ENCODE peak calls at places on chromosomes 3 and 15, in five cellular contexts. U, R, H, V and J are unnamed samples.

GRCh38 chr3:138180375-138181029 is 5.8 kb upstream of the DBR1 start:
- DNase-seq in V (no peak), R (peak; percentile 28), H (no peak), U (no peak), J (peak; percentile 61)

GRCh38 chr3:159928071-159928491 is 60.6 kb upstream of the IL12A start:
- DNase-seq in V (no peak), H (no peak), U (no peak), R (no peak), J (peak; percentile 11)

GRCh38 chr15:31347067-31347975 is 20.7 kb downstream of the KLF13 start:
- DNase-seq in H (no peak), U (no peak), V (peak; percentile 49), R (no peak), J (no peak)

GRCh38 chr15:81281176-81281735 is 42.7 kb downstream of the STARD5 start:
- DNase-seq in V (no peak), U (no peak), R (no peak), H (no peak), J (no peak)

GRCh38 chr15:43220991-43221403 is at the start of gene EPB42:
- DNase-seq in V (no peak), U (no peak), H (no peak), R (no peak), J (no peak)

GRCh38 chr15:48875241-48875640 is 2.7 kb upstream of the EID1 start:
- DNase-seq in H (no peak), R (no peak), U (no peak), V (no peak), J (no peak)

GRCh38 chr3:115401891-115402501 is 221.3 kb upstream of the GAP43 start:
- DNase-seq in R (no peak), V (no peak), H (no peak), U (peak; percentile 33), J (peak; percentile 49)

GRCh38 chr15:93179072-93179471 is 90.1 kb upstream of the RGMA start:
- DNase-seq in R (peak; percentile 63), U (no peak), V (peak; percentile 79), H (peak; percentile 39), J (peak; percentile 26)

GRCh38 chr3:41893977-41894376 is 67.9 kb downstream of the ULK4 start:
- DNase-seq in H (no peak), V (no peak), R (peak; percentile 37), U (no peak), J (peak; percentile 65)

GRCh38 chr3:28716939-28717338 is 368.3 kb upstream of the AZI2 start:
- DNase-seq in H (no peak), V (no peak), U (no peak), R (no peak), J (no peak)

GRCh38 chr3:158471639-158472294 is 99.2 kb upstream of the MLF1 start:
- DNase-seq in H (no peak), R (no peak), V (no peak), U (peak; percentile 85), J (peak; percentile 68)

GRCh38 chr3:112718516-112718915 is 77.6 kb upstream of the CCDC80 start:
- DNase-seq in V (no peak), H (no peak), R (no peak), U (no peak), J (peak; percentile 30)

GRCh38 chr15:35738370-35738769 is 192.4 kb upstream of the DPH6 start:
- DNase-seq in U (no peak), R (no peak), V (no peak), H (no peak), J (peak; percentile 72)

GRCh38 chr3:122691195-122691594 is 10.6 kb downstream of the PARP14 start:
- DNase-seq in H (no peak), U (peak; percentile 29), R (no peak), V (no peak), J (peak; percentile 66)

GRCh38 chr3:189109145-189109544 is 62.6 kb upstream of the TPRG1 start:
- DNase-seq in V (no peak), R (no peak), U (no peak), H (no peak), J (no peak)

GRCh38 chr3:53187430-53187829 is 26.4 kb downstream of the PRKCD start:
- DNase-seq in R (no peak), H (no peak), V (no peak), U (no peak), J (no peak)

GRCh38 chr15:31267161-31268107 is 59.2 kb upstream of the KLF13 start:
- DNase-seq in H (no peak), R (peak; percentile 20), V (no peak), U (no peak), J (no peak)

GRCh38 chr3:115688408-115688807 is 65.1 kb downstream of the GAP43 start:
- DNase-seq in R (no peak), H (no peak), V (no peak), U (no peak), J (no peak)

GRCh38 chr3:49454457-49454856 is 15.6 kb upstream of the DAG1 start:
- DNase-seq in R (no peak), H (no peak), V (no peak), U (no peak), J (peak; percentile 68)

GRCh38 chr3:43178891-43179366 is 73.0 kb upstream of the POMGNT2 start:
- DNase-seq in R (peak; percentile 86), V (no peak), H (no peak), U (no peak), J (peak; percentile 70)

GRCh38 chr3:157447026-157447694 is 10.5 kb downstream of the PTX3 start:
- DNase-seq in H (no peak), V (no peak), R (no peak), U (no peak), J (peak; percentile 53)

GRCh38 chr3:190673157-190673556 is 159.3 kb downstream of the IL1RAP start:
- DNase-seq in H (no peak), V (no peak), R (no peak), U (no peak), J (no peak)

GRCh38 chr15:70539912-70540520 is 223.3 kb downstream of the UACA start:
- DNase-seq in H (no peak), V (no peak), R (no peak), U (no peak), J (no peak)

GRCh38 chr3:48851407-48851806 is 3.7 kb upstream of the PRKAR2A start:
- DNase-seq in H (no peak), R (no peak), U (peak; percentile 36), V (no peak), J (no peak)

GRCh38 chr3:128274837-128275236 is 121.6 kb downstream of the EEFSEC start:
- DNase-seq in H (no peak), R (no peak), U (peak; percentile 82), V (no peak), J (peak; percentile 93)
- TF ChIP-seq CTCF in H (no peak), R (no peak), U (peak; percentile 37), V (no peak), J (no peak)

DNA sequence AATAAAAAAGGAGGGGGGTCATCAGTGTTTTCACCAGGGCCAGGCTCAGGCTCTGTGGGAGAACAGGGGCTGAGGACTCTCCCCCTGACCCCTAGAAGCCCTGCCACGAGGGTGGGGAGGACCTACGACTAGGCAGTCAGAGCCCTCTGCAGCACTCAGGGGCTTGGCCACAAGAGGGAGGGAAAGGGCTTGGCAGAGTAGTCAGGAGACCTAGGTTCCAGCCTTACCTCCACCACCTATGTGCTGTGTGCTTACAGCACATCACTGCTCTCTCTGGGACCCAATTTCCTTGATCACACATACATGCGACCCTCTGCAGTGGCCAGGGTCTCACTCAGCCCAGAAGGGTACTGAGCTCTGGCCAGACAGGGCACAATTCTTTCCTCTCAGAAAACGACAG is 16.3 kb upstream of the SKIC8 start:
- DNase-seq in V (peak; percentile 21), U (no peak), R (peak; percentile 52), H (no peak), J (peak; percentile 31)
- TF ChIP-seq CTCF in V (no peak), U (peak; percentile 20), R (peak; percentile 20), H (no peak), J (no peak)

GRCh38 chr3:184508938-184509337 is 52.6 kb upstream of the EPHB3 start:
- DNase-seq in H (no peak), V (peak; percentile 50), R (no peak), U (no peak), J (no peak)
- TF ChIP-seq CTCF in H (no peak), V (no peak), R (no peak), U (no peak), J (no peak)

DNA sequence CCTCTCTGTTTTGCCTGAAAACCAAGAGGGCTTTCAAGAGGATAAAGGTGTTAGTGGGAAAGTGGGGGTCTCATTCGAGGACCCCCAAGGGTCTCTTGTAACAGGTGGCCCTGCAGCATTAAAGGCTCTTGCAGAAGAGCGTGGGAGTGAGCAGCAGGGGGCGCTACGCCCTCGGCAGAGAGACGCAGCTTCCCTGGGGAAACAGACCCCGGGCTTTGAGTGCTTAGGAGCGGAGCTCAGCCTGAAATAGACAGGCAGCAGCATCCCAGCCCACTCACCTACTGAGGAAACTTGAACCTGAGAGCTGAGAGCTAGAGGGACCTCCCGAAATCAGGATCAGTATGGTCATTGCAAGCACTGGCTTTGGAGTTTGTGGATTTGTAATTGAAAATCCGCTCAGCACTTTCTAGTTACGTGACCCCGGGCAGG is 25.7 kb downstream of the RPLP1 start:
- DNase-seq in U (no peak), V (peak; percentile 69), H (no peak), R (peak; percentile 44), J (no peak)
- TF ChIP-seq CTCF in U (peak; percentile 88), V (peak; percentile 88), H (peak; percentile 82), R (peak; percentile 89), J (peak; percentile 82)

DNA sequence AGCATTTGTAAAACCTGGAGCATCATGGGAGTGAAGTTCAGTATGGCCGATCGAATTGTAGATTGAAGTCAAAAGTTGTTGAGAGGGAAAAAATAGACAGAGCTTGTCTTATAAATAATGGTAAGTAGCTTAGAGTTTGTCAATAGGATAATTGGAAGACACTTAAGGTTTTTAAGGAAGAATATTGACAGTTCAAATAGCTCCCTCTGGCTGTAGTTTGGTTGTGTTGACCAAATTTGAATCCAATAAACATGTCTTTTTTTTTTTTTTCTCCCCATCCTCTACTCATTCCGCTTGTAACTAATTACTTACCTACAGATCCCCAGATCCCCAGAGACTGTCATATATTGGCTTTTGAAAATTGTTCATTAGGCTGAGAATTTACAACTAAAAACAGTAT is 677.0 kb downstream of the AGBL1 start:
- DNase-seq in U (no peak), R (no peak), H (no peak), V (no peak), J (no peak)
- TF ChIP-seq CTCF in U (no peak), R (no peak), H (no peak), V (no peak), J (peak; percentile 23)

GRCh38 chr3:170852307-170852706 is 17.7 kb downstream of the RPL22L1 start:
- DNase-seq in U (no peak), V (no peak), R (no peak), H (no peak), J (no peak)

GRCh38 chr3:170844377-170844776 is 25.6 kb downstream of the RPL22L1 start:
- DNase-seq in V (no peak), U (no peak), R (no peak), H (no peak), J (no peak)

GRCh38 chr3:170848294-170848917 is 21.6 kb downstream of the RPL22L1 start:
- DNase-seq in U (no peak), R (no peak), H (no peak), V (no peak), J (peak; percentile 20)
- TF ChIP-seq CTCF in U (peak; percentile 50), R (peak; percentile 33), H (peak; percentile 29), V (peak; percentile 31), J (peak; percentile 56)

DNA sequence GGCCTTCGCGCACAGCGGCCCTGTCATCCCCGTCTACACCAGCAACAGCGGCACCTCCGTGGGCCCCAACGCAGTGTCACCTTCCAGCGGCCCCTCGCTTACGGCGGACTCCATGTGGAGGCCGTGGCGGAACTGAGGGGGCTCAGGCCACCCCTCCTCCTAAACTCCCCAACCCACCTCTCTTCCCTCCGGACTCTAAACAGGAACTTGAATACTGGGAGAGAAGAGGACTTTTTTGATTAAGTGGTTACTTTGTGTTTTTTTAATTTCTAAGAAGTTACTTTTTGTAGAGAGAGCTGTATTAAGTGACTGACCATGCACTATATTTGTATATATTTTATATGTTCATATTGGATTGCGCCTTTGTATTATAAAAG is 2.1 kb downstream of the HES1 start:
- DNase-seq in R (no peak), H (no peak), U (no peak), V (no peak), J (peak; percentile 55)
- TF ChIP-seq CTCF in R (no peak), H (no peak), U (no peak), V (no peak), J (no peak)